ENCODE peak calls at places on chromosomes 12 and 14, in five cellular contexts. N is hypothalamus, V is WERI-Rb-1, R is kidney tubule cell, M is heart right ventricle. I is an unnamed sample.

GRCh38 chr12:108801736-108802665 is 55.4 kb downstream of the SSH1 start:
- DNase-seq in V (no peak), R (peak), M (peak), N (no peak), I (no peak)

GRCh38 chr12:131896811-131897270 is 2.4 kb downstream of the ULK1 start:
- DNase-seq in N (no peak), R (no peak), V (no peak), M (no peak), I (no peak)

GRCh38 chr14:33393155-33393894 is 454.6 kb downstream of the NPAS3 start:
- DNase-seq in R (no peak), M (no peak), N (no peak), V (no peak), I (no peak)

GRCh38 chr12:105954891-105955607 is 183.7 kb downstream of the NUAK1 start:
- DNase-seq in R (no peak), N (no peak), V (no peak), M (no peak), I (peak)

GRCh38 chr14:74620497-74620921 is 8.5 kb upstream of the LTBP2 start:
- DNase-seq in N (no peak), M (no peak), R (peak), V (no peak), I (peak)

GRCh38 chr12:10718279-10718821 is 4.8 kb downstream of the YBX3 start:
- DNase-seq in V (peak), R (peak), N (no peak), M (no peak), I (no peak)

GRCh38 chr14:96792581-96792980 is 4.6 kb upstream of the VRK1 start:
- DNase-seq in M (no peak), V (no peak), N (no peak), R (peak), I (no peak)

GRCh38 chr12:123436017-123436964 is at the start of gene RILPL2:
- DNase-seq in M (peak), R (peak), N (peak), V (peak), I (peak)

GRCh38 chr12:79482323-79482722 is 208.4 kb downstream of the PAWR start:
- DNase-seq in R (no peak), M (no peak), N (no peak), V (no peak), I (no peak)

GRCh38 chr14:59964251-59965007 is 44.5 kb downstream of the LRRC9 start:
- DNase-seq in R (peak), M (no peak), N (no peak), V (no peak), I (no peak)

GRCh38 chr12:95118138-95118787 is 44.8 kb upstream of the NR2C1 start:
- DNase-seq in M (no peak), R (peak), N (no peak), V (no peak), I (no peak)

GRCh38 chr14:32491413-32492016 is 162.4 kb downstream of the AKAP6 start:
- DNase-seq in R (no peak), N (no peak), V (no peak), M (no peak), I (no peak)

GRCh38 chr12:109900752-109901580 is 892 bp downstream of the TCHP start:
- DNase-seq in V (no peak), M (no peak), N (no peak), R (no peak), I (peak)

GRCh38 chr12:82952946-82953345 is 266.2 kb downstream of the TMTC2 start:
- DNase-seq in R (peak), M (no peak), N (no peak), V (no peak), I (no peak)

GRCh38 chr14:64784006-64784405 is 79.8 kb downstream of the PLEKHG3 start:
- DNase-seq in N (no peak), V (no peak), M (no peak), R (no peak), I (no peak)

GRCh38 chr12:59383426-59383822 is 212.4 kb upstream of the SLC16A7 start:
- DNase-seq in M (no peak), R (no peak), V (no peak), N (no peak), I (no peak)

GRCh38 chr12:129961856-129962255 is 58.0 kb upstream of the TMEM132D start:
- DNase-seq in M (no peak), R (no peak), V (no peak), N (no peak), I (no peak)

GRCh38 chr14:61452452-61452851 is 131.1 kb downstream of the PRKCH start:
- DNase-seq in V (no peak), N (no peak), M (no peak), R (no peak), I (no peak)

GRCh38 chr12:27525373-27525772 is 1.4 kb downstream of the PPFIBP1 start:
- DNase-seq in R (peak), V (no peak), N (no peak), M (peak), I (no peak)

GRCh38 chr14:37595809-37596595 is 573 bp downstream of the TTC6 start:
- DNase-seq in R (peak), M (no peak), V (peak), N (no peak), I (peak)

GRCh38 chr14:105938055-105938863 is 411.9 kb downstream of the TMEM121 start:
- DNase-seq in R (no peak), N (no peak), V (no peak), M (no peak), I (no peak)

GRCh38 chr14:29755311-29756052 is 172.2 kb downstream of the PRKD1 start:
- DNase-seq in R (no peak), M (no peak), V (no peak), N (no peak), I (no peak)

GRCh38 chr14:85531141-85531593 is 1.2 kb downstream of the FLRT2 start:
- DNase-seq in N (peak), R (peak), V (peak), M (no peak), I (no peak)

GRCh38 chr12:40573024-40573423 is 119.2 kb upstream of the CNTN1 start:
- DNase-seq in R (no peak), N (no peak), V (no peak), M (no peak), I (no peak)

GRCh38 chr14:21734457-21735074 is 60.9 kb upstream of the OR4E1 start:
- DNase-seq in M (no peak), R (peak), V (peak), N (no peak), I (peak)

GRCh38 chr14:86799244-86799647 is 1193.7 kb downstream of the GALC start:
- DNase-seq in M (no peak), R (peak), V (no peak), N (no peak), I (no peak)

GRCh38 chr14:35050652-35051051 is 4.6 kb downstream of the FAM177A1 start:
- DNase-seq in V (no peak), N (no peak), M (peak), R (peak), I (peak)

GRCh38 chr12:18432211-18432610 is 170.9 kb downstream of the PIK3C2G start:
- DNase-seq in N (no peak), M (no peak), V (no peak), R (no peak), I (no peak)

GRCh38 chr14:36944307-36945010 is 227.9 kb downstream of the SLC25A21 start:
- DNase-seq in N (no peak), R (no peak), V (no peak), M (no peak), I (no peak)

GRCh38 chr12:32344047-32344446 is 55.3 kb upstream of the FGD4 start:
- DNase-seq in R (no peak), N (no peak), V (peak), M (no peak), I (no peak)

GRCh38 chr14:53900499-53900898 is 56.1 kb downstream of the BMP4 start:
- DNase-seq in R (no peak), V (no peak), M (peak), N (no peak), I (no peak)

GRCh38 chr14:53845813-53846693 is 110.6 kb downstream of the BMP4 start:
- DNase-seq in R (peak), M (no peak), V (no peak), N (no peak), I (no peak)

GRCh38 chr14:103923863-103924262 is 4.4 kb upstream of the TDRD9 start:
- DNase-seq in N (no peak), V (no peak), R (no peak), M (peak), I (no peak)

GRCh38 chr12:28569698-28570411 is 379.6 kb downstream of the CCDC91 start:
- DNase-seq in R (peak), M (no peak), V (no peak), N (no peak), I (no peak)

GRCh38 chr12:21775130-21775920 is 819 bp upstream of the KCNJ8 start:
- DNase-seq in R (no peak), V (no peak), N (no peak), M (no peak), I (peak)

GRCh38 chr14:76867536-76868452 is 41.6 kb downstream of the LRRC74A start:
- DNase-seq in R (no peak), N (peak), V (no peak), M (no peak), I (no peak)